ENCODE peak calls at places on chromosomes 2 and 18, in five cellular contexts. E is brain microvascular endothelial cell; A is CD8-positive, alpha-beta memory T cell; H is cardiac muscle cell; V is mesendoderm. D is an unnamed sample.
A peak's percentile ranks its signal among the peaks of the same experiment; 100 is the strongest.

GRCh38 chr2:239936838-239937581 is 88.1 kb downstream of the NDUFA10 start:
- DNase-seq in E (no peak), V (no peak), A (no peak), H (no peak), D (no peak)

GRCh38 chr2:32002406-32002805 is 8.4 kb downstream of the MEMO1 start:
- DNase-seq in H (no peak), V (no peak), A (no peak), E (no peak), D (no peak)

GRCh38 chr2:157194097-157194688 is 63.3 kb upstream of the GALNT5 start:
- DNase-seq in H (peak; percentile 60), V (peak; percentile 57), A (no peak), E (peak; percentile 67), D (no peak)

GRCh38 chr2:96521219-96521618 is 15.3 kb upstream of the ARID5A start:
- DNase-seq in V (no peak), A (no peak), E (no peak), H (no peak), D (no peak)

GRCh38 chr2:46845542-46846453 is 69.8 kb downstream of the MCFD2 start:
- DNase-seq in A (no peak), H (no peak), V (no peak), E (no peak), D (no peak)

GRCh38 chr18:49843778-49844625 is 30.7 kb upstream of the ACAA2 start:
- DNase-seq in V (no peak), E (no peak), H (no peak), A (no peak), D (no peak)

GRCh38 chr2:232263295-232263694 is 115.3 kb upstream of the ALPP start:
- DNase-seq in A (no peak), H (no peak), E (no peak), V (no peak), D (no peak)

GRCh38 chr2:181573140-181573736 is 83.7 kb downstream of the CERKL start:
- DNase-seq in V (peak; percentile 42), A (no peak), H (peak; percentile 36), E (peak; percentile 28), D (no peak)

GRCh38 chr2:112751451-112752197 is 12.8 kb downstream of the CKAP2L start:
- DNase-seq in V (no peak), E (no peak), A (no peak), H (no peak), D (no peak)

GRCh38 chr2:120798569-120799215 is 63.0 kb downstream of the GLI2 start:
- DNase-seq in A (no peak), E (no peak), H (peak; percentile 33), V (peak; percentile 63), D (no peak)

GRCh38 chr2:31082002-31082401 is 56.2 kb downstream of the GALNT14 start:
- DNase-seq in E (no peak), H (peak; percentile 13), V (no peak), A (no peak), D (no peak)

GRCh38 chr2:42868096-42868495 is 75.7 kb upstream of the HAAO start:
- DNase-seq in H (no peak), A (no peak), E (no peak), V (no peak), D (no peak)
- H3K27ac ChIP-seq in H (no peak overlapping the region), A (no peak overlapping the region), E (no peak overlapping the region), V (no peak overlapping the region), D (no peak overlapping the region)

DNA sequence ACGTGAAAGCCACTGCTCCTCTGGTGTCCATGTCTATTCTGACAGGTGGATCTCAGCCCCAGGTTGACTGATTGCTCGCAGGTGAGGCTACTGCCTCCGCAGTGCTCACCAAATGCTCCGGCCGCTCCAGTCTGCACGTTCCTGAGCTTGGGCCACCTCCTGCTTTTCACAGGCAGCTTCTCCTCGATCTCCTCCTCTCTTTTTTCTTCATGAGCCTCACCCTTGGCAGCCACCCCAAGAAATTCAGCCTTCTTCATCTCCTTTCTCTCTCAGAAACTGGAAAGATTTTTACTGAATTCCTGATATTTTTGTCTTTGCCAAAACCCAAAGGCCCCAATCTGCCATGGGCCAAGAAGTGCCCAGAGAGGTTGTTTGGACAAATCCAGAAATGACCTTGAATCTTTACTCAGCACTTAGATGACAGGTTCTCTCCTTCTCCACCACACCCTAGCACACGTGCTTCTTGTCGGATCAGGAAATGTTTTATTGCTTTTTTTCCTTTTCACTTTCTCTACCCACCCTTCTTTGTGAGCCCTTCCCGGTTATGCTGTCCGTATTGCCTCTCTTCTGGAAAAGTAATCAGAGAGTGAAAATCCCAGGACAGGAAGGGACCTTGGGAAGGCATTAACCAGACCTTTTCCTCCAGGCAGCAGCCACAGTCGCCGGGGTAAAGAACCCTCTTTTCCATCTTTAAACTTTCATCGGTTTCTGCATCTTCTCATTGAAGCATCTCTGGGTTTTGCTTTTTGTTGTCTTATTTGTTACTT is 134.6 kb upstream of the TNP1 start:
- DNase-seq in H (no peak), E (no peak), A (no peak), V (no peak), D (no peak)
- H3K27ac ChIP-seq in H (no peak overlapping the region), E (no peak overlapping the region), A (no peak overlapping the region), V (no peak overlapping the region), D (no peak overlapping the region)

GRCh38 chr2:188235364-188235763 is 56.3 kb upstream of the GULP1 start:
- DNase-seq in E (no peak), H (no peak), V (no peak), A (no peak), D (no peak)

GRCh38 chr2:188244383-188244782 is 47.3 kb upstream of the GULP1 start:
- DNase-seq in A (no peak), V (peak; percentile 61), H (no peak), E (peak; percentile 10), D (no peak)

GRCh38 chr2:188243381-188243780 is 48.3 kb upstream of the GULP1 start:
- DNase-seq in A (no peak), V (peak; percentile 50), E (no peak), H (no peak), D (no peak)

DNA sequence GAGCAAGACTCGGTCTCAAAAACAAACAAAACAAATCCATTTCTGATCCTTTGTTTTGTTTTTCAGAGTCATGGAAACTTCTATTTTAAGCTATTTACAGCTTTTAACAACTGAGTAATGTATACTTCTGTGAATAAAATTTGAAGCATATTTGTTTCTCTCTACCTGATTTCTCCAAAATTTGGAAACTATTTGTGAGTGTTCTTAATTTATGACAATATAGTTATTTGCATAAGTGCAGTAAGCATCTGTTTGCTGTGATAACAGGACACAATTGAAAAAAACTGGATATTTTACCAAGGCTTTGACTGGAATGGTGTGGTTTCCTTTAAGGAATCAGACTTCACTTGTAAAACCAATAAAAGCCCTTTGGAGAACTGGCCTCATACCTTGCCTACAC is 53.3 kb upstream of the GULP1 start:
- DNase-seq in E (no peak), H (no peak), A (no peak), V (peak; percentile 25), D (no peak)
- H3K27ac ChIP-seq in E (no peak overlapping the region), H (no peak overlapping the region), A (no peak overlapping the region), V (no peak overlapping the region), D (no peak overlapping the region)

GRCh38 chr18:59906203-59906602 is 6.4 kb downstream of the PMAIP1 start:
- DNase-seq in V (peak; percentile 74), E (no peak), A (no peak), H (no peak), D (no peak)
- H3K27ac ChIP-seq in V (no peak overlapping the region), E (no peak overlapping the region), A (no peak overlapping the region), H (no peak overlapping the region), D (no peak overlapping the region)